ENCODE peak calls at places on chromosomes 4 and X, in eight cellular contexts. O is prostate gland, M is cardiac fibroblast, E is choroid plexus epithelial cell, D is HCT116, A is fibroblast of pulmonary artery, S is neural crest cell, R is endodermal cell. U is an unnamed sample.

GRCh38 chr4:6887591-6888371 is 21.8 kb upstream of the TBC1D14 start:
- DNase-seq in M (no peak), O (no peak), S (peak), D (no peak), E (peak), R (no peak), A (no peak), U (no peak)

GRCh38 chr4:116150152-116150551 is 935.2 kb downstream of the TRAM1L1 start:
- DNase-seq in D (no peak), E (no peak), S (no peak), R (no peak), A (no peak), O (no peak), M (no peak), U (no peak)

GRCh38 chrX:47235691-47236103 is 2.9 kb downstream of the USP11 start:
- DNase-seq in E (peak), S (no peak), D (no peak), O (no peak), A (no peak), M (no peak), R (no peak), U (no peak)

GRCh38 chr4:140309124-140309870 is 64.1 kb upstream of the SCOC start:
- DNase-seq in M (no peak), O (no peak), A (peak), S (no peak), D (no peak), R (peak), E (peak), U (peak)

GRCh38 chrX:154827194-154827593 is 7.3 kb downstream of the SMIM9 start:
- DNase-seq in M (no peak), O (no peak), D (no peak), R (no peak), E (no peak), S (no peak), A (no peak), U (no peak)

GRCh38 chr4:111037591-111037990 is 414.7 kb upstream of the PITX2 start:
- DNase-seq in S (no peak), R (no peak), E (no peak), D (no peak), M (no peak), A (no peak), O (no peak), U (no peak)

GRCh38 chr4:44146516-44146915 is 302.1 kb downstream of the KCTD8 start:
- DNase-seq in R (no peak), S (no peak), D (no peak), A (no peak), E (no peak), O (no peak), M (no peak), U (no peak)

GRCh38 chr4:140149851-140150635 is 3.9 kb downstream of the MAML3 start:
- DNase-seq in D (peak), A (peak), O (peak), S (peak), E (peak), R (peak), M (peak), U (peak)

GRCh38 chrX:81900522-81900921 is 698.6 kb downstream of the SH3BGRL start:
- DNase-seq in A (no peak), O (no peak), D (no peak), M (no peak), S (no peak), R (no peak), E (no peak), U (no peak)

GRCh38 chrX:50723006-50723405 is 91.0 kb downstream of the SHROOM4 start:
- DNase-seq in O (no peak), M (no peak), A (no peak), S (no peak), R (no peak), D (no peak), E (peak), U (peak)

GRCh38 chrX:48854898-48855297 is 19.5 kb upstream of the PCSK1N start:
- DNase-seq in O (no peak), A (peak), R (peak), E (peak), S (no peak), D (peak), M (peak), U (no peak)
- TF ChIP-seq CTCF in O (no peak), A (peak), R (peak), E (peak), S (no peak), D (peak), M (peak), U (peak)

GRCh38 chrX:11663875-11664210 is 1.9 kb downstream of the ARHGAP6 start:
- DNase-seq in D (no peak), R (peak), M (no peak), O (no peak), S (no peak), A (no peak), E (no peak), U (no peak)
- TF ChIP-seq CTCF in D (no peak), R (peak), M (no peak), O (no peak), S (peak), A (no peak), E (no peak), U (no peak)

GRCh38 chr4:152369903-152370296 is 166.0 kb downstream of the FBXW7 start:
- DNase-seq in A (no peak), R (no peak), M (no peak), S (no peak), E (peak), O (no peak), D (no peak), U (peak)
- TF ChIP-seq CTCF in A (peak), R (peak), M (peak), S (peak), E (peak), O (peak), D (peak), U (peak)

GRCh38 chrX:53190363-53190960 is 34.5 kb downstream of the KDM5C start:
- DNase-seq in E (peak), M (no peak), O (no peak), R (peak), A (peak), S (no peak), D (no peak), U (no peak)
- TF ChIP-seq CTCF in E (peak), M (no peak), O (no peak), R (peak), A (peak), S (peak), D (peak), U (peak)